ENCODE peak calls at places on chromosome 1, in four cellular contexts. K is uterus, J is left ventricle myocardium inferior, G is testis. Y is an unnamed sample.

GRCh38 chr1:21919520-21919919 is 17.6 kb downstream of the HSPG2 start:
- DNase-seq in K (no peak), G (no peak), J (no peak), Y (no peak)

GRCh38 chr1:199843856-199844255 is 183.7 kb upstream of the NR5A2 start:
- DNase-seq in K (no peak), J (no peak), G (no peak), Y (no peak)

GRCh38 chr1:175072131-175072941 is 4.7 kb downstream of the TNN start:
- DNase-seq in G (peak; percentile 42), K (peak; percentile 58), J (peak; percentile 40), Y (no peak)

GRCh38 chr1:41766546-41766945 is 152.2 kb downstream of the HIVEP3 start:
- DNase-seq in K (no peak), G (no peak), J (no peak), Y (no peak)

GRCh38 chr1:150808851-150809250 is 791 bp upstream of the CTSK start:
- DNase-seq in J (no peak), G (no peak), K (no peak), Y (no peak)

GRCh38 chr1:67843335-67843734 is 10.1 kb upstream of the GNG12 start:
- DNase-seq in J (no peak), K (no peak), G (no peak), Y (no peak)

GRCh38 chr1:72100766-72101165 is 181.6 kb downstream of the NEGR1 start:
- DNase-seq in K (no peak), J (no peak), G (no peak), Y (peak; percentile 13)

GRCh38 chr1:21669287-21670058 is at the start of gene RAP1GAP:
- DNase-seq in G (no peak), J (no peak), K (no peak), Y (peak; percentile 40)

GRCh38 chr1:225866061-225866844 is 15.9 kb downstream of the TMEM63A start:
- DNase-seq in K (no peak), J (no peak), G (no peak), Y (peak; percentile 89)

GRCh38 chr1:17574502-17574901 is 35.0 kb downstream of the ARHGEF10L start:
- DNase-seq in G (no peak), K (no peak), J (no peak), Y (no peak)

GRCh38 chr1:88983791-88984552 is 8.5 kb downstream of the KYAT3 start:
- DNase-seq in K (no peak), G (no peak), J (no peak), Y (peak; percentile 73)

GRCh38 chr1:159780583-159781582 is at the start of gene DUSP23:
- DNase-seq in G (peak; percentile 98), K (peak; percentile 99), J (peak; percentile 97), Y (peak; percentile 97)
- H3K27ac ChIP-seq in G (peak within 1 kb of the TSS; percentile 66), K (peak within 1 kb of the TSS; percentile 74), J (peak within 1 kb of the TSS; percentile 88), Y (peak within 1 kb of the TSS; percentile 61)

GRCh38 chr1:223794040-223794880 is 51.5 kb downstream of the TP53BP2 start:
- DNase-seq in G (no peak), K (no peak), J (no peak), Y (no peak)
- H3K36me3 ChIP-seq in G (no peaks in the 10 kb centered on the region), K (no peaks in the 10 kb centered on the region), J (peaks cover 78% of the 10 kb centered on the region), Y (peaks cover 28% of the 10 kb centered on the region)

GRCh38 chr1:27031235-27032118 is 18.8 kb upstream of the TENT5B start:
- DNase-seq in J (peak; percentile 79), G (peak; percentile 85), K (peak; percentile 77), Y (no peak)
- H3K4me3 ChIP-seq in J (peak overlapping the region; percentile 59), G (peak overlapping the region; percentile 50), K (peak overlapping the region; percentile 30), Y (no peak overlapping the region)

GRCh38 chr1:64917907-64918306 is 48.4 kb downstream of the JAK1 start:
- DNase-seq in G (no peak), K (no peak), J (no peak), Y (no peak)
- H3K27ac ChIP-seq in G (peak overlapping the region; percentile 26), K (peak overlapping the region; percentile 35), J (peak overlapping the region; percentile 74), Y (no peak overlapping the region)

Y was measured in CD4-positive, alpha-beta memory T cell.